ENCODE peak calls at places on chromosomes 7 and 10, in ten cellular contexts. O is mesothelial cell of epicardium; R is MCF 10A; M is HFF-Myc; Z is activated CD8-positive, alpha-beta T cell treated with anti-CD3 and anti-CD28 coated beads for 36 hours; N is lower leg skin; G is fibroblast of mammary gland; S is breast epithelium; T is pancreas; W is OCI-LY7. A is an unnamed sample.

GRCh38 chr7:89002942-89003618 is 207.5 kb upstream of the TEX47 start:
- DNase-seq in S (no peak), M (no peak), W (no peak), T (no peak), R (no peak), N (no peak), G (peak; percentile 18), O (no peak), Z (no peak), A (peak; percentile 20)

GRCh38 chr10:102644066-102644645 is at the start of gene TRIM8:
- DNase-seq in O (no peak), M (no peak), N (no peak), W (peak; percentile 78), S (no peak), G (peak; percentile 31), R (peak; percentile 39), Z (peak; percentile 70), T (peak; percentile 86), A (peak; percentile 70)

GRCh38 chr10:131117011-131117410 is 194.5 kb downstream of the TCERG1L start:
- DNase-seq in T (no peak), M (no peak), O (no peak), R (no peak), N (no peak), S (no peak), Z (no peak), G (no peak), W (no peak), A (no peak)

GRCh38 chr7:127997226-127997922 is 33.9 kb downstream of the LRRC4 start:
- DNase-seq in N (peak; percentile 15), T (no peak), G (no peak), R (no peak), S (no peak), M (no peak), W (no peak), O (no peak), Z (no peak), A (no peak)

GRCh38 chr10:89644967-89645741 is at the start of gene PANK1:
- DNase-seq in M (peak; percentile 45), N (peak; percentile 97), S (peak; percentile 75), G (peak; percentile 68), O (peak; percentile 79), R (peak; percentile 93), T (peak; percentile 89), Z (peak; percentile 83), W (peak; percentile 76), A (peak; percentile 78)

GRCh38 chr7:40986351-40986873 is 716.5 kb downstream of the INHBA start:
- DNase-seq in Z (no peak), M (no peak), T (no peak), N (no peak), O (no peak), R (peak; percentile 85), W (no peak), S (no peak), G (peak; percentile 99), A (no peak)

GRCh38 chr7:151231080-151231479 is 1.2 kb upstream of the CHPF2 start:
- DNase-seq in S (no peak), W (no peak), M (no peak), N (no peak), O (no peak), T (no peak), Z (no peak), G (no peak), R (no peak), A (no peak)

GRCh38 chr10:557792-558328 is 131.6 kb downstream of the DIP2C start:
- DNase-seq in W (peak; percentile 86), T (no peak), G (peak; percentile 48), N (peak; percentile 77), R (no peak), M (no peak), O (no peak), S (no peak), Z (peak; percentile 42), A (peak; percentile 40)

GRCh38 chr10:13271552-13272163 is 28.2 kb downstream of the PHYH start:
- DNase-seq in G (peak; percentile 8), W (peak; percentile 78), R (peak; percentile 39), S (peak; percentile 58), T (peak; percentile 74), O (no peak), N (peak; percentile 85), Z (peak; percentile 70), M (no peak), A (peak; percentile 65)

GRCh38 chr7:88354999-88355398 is 48.3 kb upstream of the STEAP4 start:
- DNase-seq in R (no peak), S (no peak), T (no peak), O (no peak), W (no peak), N (no peak), M (no peak), G (no peak), Z (no peak), A (no peak)

GRCh38 chr7:107002131-107002803 is 42.2 kb upstream of the PRKAR2B start:
- DNase-seq in N (no peak), M (no peak), G (peak; percentile 7), T (no peak), W (no peak), Z (no peak), R (no peak), S (no peak), O (no peak), A (no peak)

GRCh38 chr10:73485320-73485719 is 10.5 kb downstream of the PPP3CB start:
- DNase-seq in R (no peak), T (no peak), O (no peak), G (no peak), Z (no peak), W (no peak), M (no peak), S (no peak), N (no peak), A (no peak)

GRCh38 chr10:115093776-115094361 is 704 bp downstream of the ATRNL1 start:
- DNase-seq in G (no peak), Z (peak; percentile 11), S (no peak), M (no peak), W (no peak), O (peak; percentile 21), T (peak; percentile 85), N (no peak), R (no peak), A (peak; percentile 70)

GRCh38 chr7:27235387-27236052 is 7.1 kb upstream of the EVX1 start:
- DNase-seq in R (peak; percentile 46), M (no peak), G (peak; percentile 28), W (no peak), N (peak; percentile 87), S (no peak), Z (peak; percentile 44), T (peak; percentile 80), O (peak; percentile 63), A (no peak)
- TF ChIP-seq CTCF in R (peak; percentile 44), M (peak; percentile 45), G (no peak), W (peak; percentile 11), N (no peak), S (no peak), Z (no peak), T (peak; percentile 5), O (peak; percentile 37), A (peak; percentile 57)

GRCh38 chr7:108062250-108063014 is 59.5 kb upstream of the LAMB1 start:
- DNase-seq in W (no peak), Z (no peak), N (no peak), O (no peak), G (no peak), S (no peak), T (no peak), R (peak; percentile 27), M (no peak), A (no peak)

GRCh38 chr7:108063520-108063933 is 60.6 kb upstream of the LAMB1 start:
- DNase-seq in Z (no peak), S (no peak), T (no peak), R (peak; percentile 73), O (no peak), N (no peak), G (no peak), M (no peak), W (no peak), A (peak; percentile 21)

GRCh38 chr7:108055541-108056135 is 52.7 kb upstream of the LAMB1 start:
- DNase-seq in M (no peak), W (no peak), G (no peak), R (no peak), S (no peak), T (no peak), Z (no peak), O (no peak), N (no peak), A (no peak)

GRCh38 chr7:108057951-108058391 is 55.0 kb upstream of the LAMB1 start:
- DNase-seq in Z (no peak), O (no peak), M (no peak), G (no peak), T (no peak), W (no peak), N (no peak), R (no peak), S (no peak), A (no peak)

GRCh38 chr7:108059526-108059925 is 56.6 kb upstream of the LAMB1 start:
- DNase-seq in Z (no peak), O (no peak), W (no peak), R (no peak), M (no peak), G (peak; percentile 14), N (no peak), S (no peak), T (no peak), A (no peak)
- TF ChIP-seq CTCF in Z (no peak), O (no peak), W (no peak), R (no peak), M (no peak), G (no peak), N (no peak), S (no peak), T (no peak), A (no peak)

DNA sequence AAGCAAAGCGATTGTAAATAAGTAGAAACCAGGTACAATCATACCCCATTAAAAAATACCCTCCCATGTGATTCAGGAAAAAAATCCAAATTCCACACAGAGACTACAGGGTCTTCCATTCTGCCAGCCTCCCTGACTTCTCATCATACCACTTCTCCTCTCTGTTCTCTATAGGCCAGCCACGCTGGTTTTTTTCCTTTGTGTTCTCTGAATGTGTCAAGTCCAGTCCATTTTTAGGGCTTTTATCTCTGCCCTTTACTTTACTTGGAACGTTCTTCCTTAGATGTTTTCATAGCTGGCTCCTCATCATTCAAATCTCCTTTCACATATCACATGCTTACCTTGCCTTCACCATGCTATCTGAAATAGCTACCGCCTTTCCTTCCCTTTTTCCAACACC is 597.6 kb downstream of the PHTF2 start:
- DNase-seq in R (no peak), N (no peak), S (no peak), Z (no peak), W (no peak), M (no peak), G (no peak), O (no peak), T (no peak), A (no peak)
- TF ChIP-seq CTCF in R (no peak), N (no peak), S (no peak), Z (no peak), W (no peak), M (no peak), G (no peak), O (no peak), T (no peak), A (no peak)

DNA sequence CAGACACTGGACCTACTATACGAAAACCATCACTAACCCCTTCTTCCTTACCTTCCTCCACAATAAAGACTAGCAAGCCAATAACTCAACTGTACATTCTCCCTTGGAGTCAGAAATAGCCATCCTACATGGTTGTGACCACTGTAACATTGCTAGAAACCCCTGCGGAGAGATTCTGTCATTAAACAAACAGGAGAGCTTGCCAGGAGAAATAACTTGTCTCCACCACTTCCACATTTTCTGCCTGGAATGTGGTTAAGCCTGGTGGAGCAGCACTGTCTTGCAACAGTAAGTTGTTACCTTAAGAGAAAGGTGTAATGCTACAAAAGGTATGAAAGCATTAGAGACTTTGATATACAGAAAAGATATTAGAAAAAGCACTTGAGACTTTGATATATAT is 45.8 kb downstream of the THSD7A start:
- DNase-seq in G (no peak), W (no peak), T (no peak), M (no peak), N (no peak), S (no peak), Z (no peak), O (no peak), R (peak; percentile 26), A (no peak)
- TF ChIP-seq CTCF in G (no peak), W (no peak), T (no peak), M (no peak), N (no peak), S (no peak), Z (no peak), O (no peak), R (no peak), A (no peak)